ENCODE peak calls at places on chromosomes 7 and 10, in ten cellular contexts. Z, Y, L, I, W, T, X, M, F and H are unnamed samples.

GRCh38 chr10:8913720-8914119 is 859.2 kb downstream of the GATA3 start:
- DNase-seq in I (no peak), T (no peak), Y (no peak), Z (no peak), W (no peak), L (no peak), F (no peak), M (no peak), X (no peak), H (no peak)

GRCh38 chr10:87861953-87862643 is 1.2 kb downstream of the KLLN start:
- DNase-seq in M (peak), I (peak), X (peak), T (peak), L (peak), W (peak), Z (peak), Y (peak), F (peak), H (peak)

GRCh38 chr10:33327750-33328149 is 6.7 kb downstream of the NRP1 start:
- DNase-seq in Y (no peak), M (no peak), W (no peak), L (peak), F (no peak), T (no peak), X (no peak), Z (no peak), I (no peak), H (no peak)

GRCh38 chr10:131431541-131431940 is 120.0 kb upstream of the TCERG1L start:
- DNase-seq in T (no peak), Y (no peak), W (no peak), F (no peak), Z (no peak), M (no peak), I (no peak), L (no peak), X (no peak), H (no peak)

GRCh38 chr7:1961776-1962276 is 270.9 kb downstream of the MAD1L1 start:
- DNase-seq in Z (no peak), W (peak), M (no peak), Y (no peak), T (no peak), L (no peak), F (peak), X (no peak), I (peak), H (peak)

GRCh38 chr10:62772186-62772950 is 32.2 kb upstream of the ADO start:
- DNase-seq in Z (no peak), M (no peak), T (no peak), X (no peak), I (no peak), W (no peak), F (no peak), L (no peak), Y (no peak), H (peak)

GRCh38 chr10:133161486-133162051 is 1.6 kb downstream of the KNDC1 start:
- DNase-seq in X (no peak), M (peak), L (peak), F (no peak), Y (no peak), I (no peak), W (no peak), T (no peak), Z (no peak), H (no peak)

GRCh38 chr7:147081117-147081516 is 964.5 kb downstream of the CNTNAP2 start:
- DNase-seq in F (no peak), Z (no peak), M (no peak), Y (no peak), I (no peak), X (no peak), L (no peak), W (no peak), T (no peak), H (no peak)

GRCh38 chr10:28135258-28135657 is 136.4 kb upstream of the ODAD2 start:
- DNase-seq in L (no peak), M (no peak), F (no peak), T (no peak), X (no peak), Z (no peak), W (no peak), I (no peak), Y (no peak), H (no peak)

GRCh38 chr7:93566876-93567275 is 7.6 kb downstream of the CALCR start:
- DNase-seq in W (no peak), Z (no peak), T (no peak), F (no peak), L (no peak), Y (no peak), I (no peak), X (no peak), M (no peak), H (no peak)

GRCh38 chr7:51706851-51707250 is 390.2 kb upstream of the COBL start:
- DNase-seq in T (no peak), M (no peak), X (no peak), Z (no peak), F (no peak), L (no peak), Y (no peak), I (no peak), W (no peak), H (no peak)